ENCODE peak calls at places on chromosomes 1 and 21, in four cellular contexts. One of them, this sample, is unnamed. For H3K4me1, the result is how much of the 10 kb centered on the place peaks cover.

GRCh38 chr1:181089017-181089776 is 697 bp downstream of the IER5 start:
- DNase-seq in GM23248: peak
- DNase-seq in neuronal stem cell: no peak
- DNase-seq in fibroblast of lung: peak
- DNase-seq in this sample: no peak

GRCh38 chr1:11281518-11282331 is 8.7 kb downstream of the UBIAD1 start:
- DNase-seq in GM23248: peak
- DNase-seq in neuronal stem cell: no peak
- DNase-seq in fibroblast of lung: peak
- DNase-seq in this sample: no peak

GRCh38 chr1:27031235-27032118 is 18.8 kb upstream of the TENT5B start:
- DNase-seq in GM23248: peak
- DNase-seq in neuronal stem cell: no peak
- DNase-seq in fibroblast of lung: peak
- DNase-seq in this sample: peak

GRCh38 chr1:57770772-57771171 is 346.9 kb upstream of the DAB1 start:
- DNase-seq in GM23248: peak
- DNase-seq in neuronal stem cell: no peak
- DNase-seq in fibroblast of lung: peak
- DNase-seq in this sample: peak

GRCh38 chr21:34875830-34876229 is 173.3 kb downstream of the RUNX1 start:
- DNase-seq in neuronal stem cell: no peak
- DNase-seq in GM23248: no peak
- DNase-seq in fibroblast of lung: no peak
- DNase-seq in this sample: no peak

GRCh38 chr1:200411406-200412257 is 1.8 kb upstream of the ZNF281 start:
- DNase-seq in neuronal stem cell: no peak
- DNase-seq in GM23248: no peak
- DNase-seq in fibroblast of lung: no peak
- DNase-seq in this sample: no peak

GRCh38 chr1:36034692-36035091 is 49.2 kb upstream of the TEKT2 start:
- DNase-seq in fibroblast of lung: peak
- DNase-seq in neuronal stem cell: no peak
- DNase-seq in GM23248: peak
- DNase-seq in this sample: peak

GRCh38 chr1:12414444-12415238 is 184.8 kb downstream of the VPS13D start:
- DNase-seq in neuronal stem cell: no peak
- DNase-seq in GM23248: no peak
- DNase-seq in fibroblast of lung: no peak
- DNase-seq in this sample: no peak

GRCh38 chr1:233412812-233413211 is 85.3 kb downstream of the MAP3K21 start:
- DNase-seq in neuronal stem cell: no peak
- DNase-seq in fibroblast of lung: peak
- DNase-seq in GM23248: peak
- DNase-seq in this sample: peak

GRCh38 chr1:19705464-19705863 is 40.8 kb downstream of the HTR6 start:
- DNase-seq in fibroblast of lung: no peak
- DNase-seq in GM23248: no peak
- DNase-seq in neuronal stem cell: no peak
- DNase-seq in this sample: no peak

GRCh38 chr1:1291611-1292441 is 11.6 kb downstream of the SCNN1D start:
- DNase-seq in GM23248: peak
- DNase-seq in neuronal stem cell: no peak
- DNase-seq in fibroblast of lung: peak
- DNase-seq in this sample: peak

GRCh38 chr1:160158031-160158430 is 6.6 kb downstream of the ATP1A4 start:
- DNase-seq in neuronal stem cell: no peak
- DNase-seq in fibroblast of lung: no peak
- DNase-seq in GM23248: no peak
- DNase-seq in this sample: no peak

GRCh38 chr1:159854693-159855192 is 7.7 kb downstream of the VSIG8 start:
- DNase-seq in fibroblast of lung: peak
- DNase-seq in neuronal stem cell: no peak
- DNase-seq in GM23248: peak
- DNase-seq in this sample: peak

GRCh38 chr1:147726161-147726560 is 34.2 kb downstream of the GJA5 start:
- DNase-seq in neuronal stem cell: no peak
- DNase-seq in fibroblast of lung: no peak
- DNase-seq in GM23248: no peak
- DNase-seq in this sample: no peak

GRCh38 chr1:176850871-176851270 is 313.6 kb downstream of the ASTN1 start:
- DNase-seq in fibroblast of lung: no peak
- DNase-seq in neuronal stem cell: no peak
- DNase-seq in GM23248: no peak
- DNase-seq in this sample: peak

GRCh38 chr1:179955318-179955638 is 668 bp downstream of the CEP350 start:
- DNase-seq in neuronal stem cell: no peak
- DNase-seq in GM23248: no peak
- DNase-seq in fibroblast of lung: peak
- DNase-seq in this sample: peak

GRCh38 chr1:8317647-8318360 is at the start of gene SLC45A1:
- DNase-seq in GM23248: peak
- DNase-seq in fibroblast of lung: peak
- DNase-seq in neuronal stem cell: peak
- DNase-seq in this sample: peak

GRCh38 chr1:8321612-8322011 is 3.7 kb downstream of the SLC45A1 start:
- DNase-seq in fibroblast of lung: no peak
- DNase-seq in neuronal stem cell: no peak
- DNase-seq in GM23248: no peak
- DNase-seq in this sample: no peak

GRCh38 chr1:8315573-8316475 is 2.1 kb upstream of the SLC45A1 start:
- DNase-seq in fibroblast of lung: no peak
- DNase-seq in GM23248: peak
- DNase-seq in neuronal stem cell: no peak
- DNase-seq in this sample: no peak

GRCh38 chr1:8314346-8315280 is 3.3 kb upstream of the SLC45A1 start:
- DNase-seq in fibroblast of lung: peak
- DNase-seq in neuronal stem cell: peak
- DNase-seq in GM23248: peak
- DNase-seq in this sample: peak

DNA sequence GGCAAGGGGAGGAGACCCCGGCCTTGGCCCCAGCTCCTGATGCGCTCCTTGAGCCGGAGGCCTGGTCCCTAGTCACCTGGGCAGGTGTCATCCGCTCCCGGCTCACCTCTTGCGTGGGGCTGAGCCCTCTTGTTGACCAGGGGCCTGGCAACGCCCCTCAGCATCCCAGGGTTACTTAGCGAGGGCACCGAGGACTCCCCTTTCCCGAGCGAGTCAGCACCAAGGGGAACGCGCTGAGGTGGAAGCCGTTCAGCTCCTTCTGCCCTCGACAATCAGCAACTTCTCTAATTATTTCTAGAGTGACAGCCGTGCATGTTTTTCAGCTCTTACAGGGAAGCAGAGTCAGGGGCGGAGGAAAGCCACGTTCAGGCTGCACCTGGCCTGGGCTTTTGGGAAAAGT is 522 bp downstream of the SLC45A1 start:
- DNase-seq in GM23248: peak
- DNase-seq in fibroblast of lung: no peak
- DNase-seq in neuronal stem cell: no peak
- DNase-seq in this sample: no peak
- H3K9ac ChIP-seq in GM23248: peak
- H3K9ac ChIP-seq in fibroblast of lung: peak
- H3K9ac ChIP-seq in neuronal stem cell: peak
- H3K9ac ChIP-seq in this sample: no peak

GRCh38 chr21:26126168-26126553 is 44.4 kb downstream of the APP start:
- DNase-seq in GM23248: no peak
- DNase-seq in neuronal stem cell: no peak
- DNase-seq in fibroblast of lung: no peak
- DNase-seq in this sample: no peak
- H3K4me1 ChIP-seq in GM23248: under half
- H3K4me1 ChIP-seq in neuronal stem cell: under half
- H3K4me1 ChIP-seq in fibroblast of lung: under half
- H3K4me1 ChIP-seq in this sample: under half

GRCh38 chr1:109775408-109775807 is 11.7 kb upstream of the EPS8L3 start:
- DNase-seq in GM23248: peak
- DNase-seq in fibroblast of lung: peak
- DNase-seq in neuronal stem cell: no peak
- DNase-seq in this sample: no peak

GRCh38 chr1:109773203-109773899 is 9.6 kb upstream of the EPS8L3 start:
- DNase-seq in GM23248: peak
- DNase-seq in fibroblast of lung: peak
- DNase-seq in neuronal stem cell: peak
- DNase-seq in this sample: peak

GRCh38 chr1:109771712-109772657 is 8.3 kb upstream of the EPS8L3 start:
- DNase-seq in neuronal stem cell: no peak
- DNase-seq in GM23248: no peak
- DNase-seq in fibroblast of lung: no peak
- DNase-seq in this sample: no peak

GRCh38 chr1:109772658-109773202 is 9.0 kb upstream of the EPS8L3 start:
- DNase-seq in GM23248: no peak
- DNase-seq in fibroblast of lung: no peak
- DNase-seq in neuronal stem cell: no peak
- DNase-seq in this sample: no peak

DNA sequence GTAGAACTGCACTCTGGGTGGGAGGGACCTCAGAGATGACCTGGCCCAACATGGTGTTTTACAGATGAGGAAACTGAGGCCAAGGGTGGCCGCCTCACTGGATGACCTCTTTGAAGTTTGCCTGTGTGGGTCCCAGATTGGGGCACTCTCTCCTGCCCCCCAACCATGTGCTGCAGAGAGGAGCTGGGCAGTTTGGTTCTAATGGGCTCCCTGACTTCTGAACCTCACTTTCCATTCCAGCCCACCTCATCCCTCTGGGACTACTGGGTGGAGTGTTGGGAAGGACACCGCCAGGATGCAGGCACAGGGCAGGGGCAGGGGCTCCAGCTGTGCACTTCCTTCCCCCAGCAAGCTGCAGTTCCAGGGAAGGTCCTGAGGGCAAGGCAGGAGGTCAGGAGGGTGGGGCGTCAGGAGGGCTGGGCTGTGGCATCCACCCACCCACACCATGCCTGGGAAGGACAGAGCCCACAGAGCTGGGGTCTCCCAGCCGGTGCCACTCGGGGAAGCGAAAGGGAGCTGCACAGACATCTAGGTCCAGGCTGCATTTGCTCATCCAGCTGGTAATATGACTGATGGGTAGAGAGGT is 10.3 kb upstream of the EPS8L3 start:
- DNase-seq in fibroblast of lung: no peak
- DNase-seq in GM23248: no peak
- DNase-seq in neuronal stem cell: no peak
- DNase-seq in this sample: no peak
- H3K9ac ChIP-seq in fibroblast of lung: no peak
- H3K9ac ChIP-seq in GM23248: no peak
- H3K9ac ChIP-seq in neuronal stem cell: peak
- H3K9ac ChIP-seq in this sample: no peak

GRCh38 chr1:31642366-31642765 is 2.3 kb downstream of the PEF1 start:
- DNase-seq in GM23248: no peak
- DNase-seq in neuronal stem cell: no peak
- DNase-seq in fibroblast of lung: no peak
- DNase-seq in this sample: no peak

GRCh38 chr1:31637915-31638673 is 6.6 kb downstream of the PEF1 start:
- DNase-seq in GM23248: no peak
- DNase-seq in fibroblast of lung: no peak
- DNase-seq in neuronal stem cell: no peak
- DNase-seq in this sample: peak

GRCh38 chr1:31640179-31640578 is 4.5 kb downstream of the PEF1 start:
- DNase-seq in GM23248: no peak
- DNase-seq in fibroblast of lung: no peak
- DNase-seq in neuronal stem cell: no peak
- DNase-seq in this sample: no peak

GRCh38 chr1:31640964-31641363 is 3.7 kb downstream of the PEF1 start:
- DNase-seq in GM23248: no peak
- DNase-seq in neuronal stem cell: no peak
- DNase-seq in fibroblast of lung: no peak
- DNase-seq in this sample: no peak

GRCh38 chr1:31639543-31639942 is 5.1 kb downstream of the PEF1 start:
- DNase-seq in GM23248: peak
- DNase-seq in fibroblast of lung: peak
- DNase-seq in neuronal stem cell: no peak
- DNase-seq in this sample: peak
- H3K4me1 ChIP-seq in GM23248: under half
- H3K4me1 ChIP-seq in fibroblast of lung: under half
- H3K4me1 ChIP-seq in neuronal stem cell: under half
- H3K4me1 ChIP-seq in this sample: under half

GRCh38 chr1:52602328-52603300 is at the start of gene GPX7:
- DNase-seq in fibroblast of lung: peak
- DNase-seq in GM23248: peak
- DNase-seq in neuronal stem cell: no peak
- DNase-seq in this sample: no peak

GRCh38 chr1:52603301-52603675 is 1.1 kb downstream of the GPX7 start:
- DNase-seq in neuronal stem cell: no peak
- DNase-seq in GM23248: peak
- DNase-seq in fibroblast of lung: no peak
- DNase-seq in this sample: no peak

GRCh38 chr1:52601519-52601918 is 652 bp upstream of the GPX7 start:
- DNase-seq in fibroblast of lung: no peak
- DNase-seq in GM23248: no peak
- DNase-seq in neuronal stem cell: no peak
- DNase-seq in this sample: no peak

GRCh38 chr1:52600533-52601179 is 1.5 kb upstream of the GPX7 start:
- DNase-seq in GM23248: no peak
- DNase-seq in fibroblast of lung: no peak
- DNase-seq in neuronal stem cell: no peak
- DNase-seq in this sample: no peak

GRCh38 chr1:52601976-52602327 is 219 bp upstream of the GPX7 start:
- DNase-seq in neuronal stem cell: no peak
- DNase-seq in GM23248: no peak
- DNase-seq in fibroblast of lung: peak
- DNase-seq in this sample: no peak
- H3K9ac ChIP-seq in neuronal stem cell: peak
- H3K9ac ChIP-seq in GM23248: peak
- H3K9ac ChIP-seq in fibroblast of lung: peak
- H3K9ac ChIP-seq in this sample: no peak

DNA sequence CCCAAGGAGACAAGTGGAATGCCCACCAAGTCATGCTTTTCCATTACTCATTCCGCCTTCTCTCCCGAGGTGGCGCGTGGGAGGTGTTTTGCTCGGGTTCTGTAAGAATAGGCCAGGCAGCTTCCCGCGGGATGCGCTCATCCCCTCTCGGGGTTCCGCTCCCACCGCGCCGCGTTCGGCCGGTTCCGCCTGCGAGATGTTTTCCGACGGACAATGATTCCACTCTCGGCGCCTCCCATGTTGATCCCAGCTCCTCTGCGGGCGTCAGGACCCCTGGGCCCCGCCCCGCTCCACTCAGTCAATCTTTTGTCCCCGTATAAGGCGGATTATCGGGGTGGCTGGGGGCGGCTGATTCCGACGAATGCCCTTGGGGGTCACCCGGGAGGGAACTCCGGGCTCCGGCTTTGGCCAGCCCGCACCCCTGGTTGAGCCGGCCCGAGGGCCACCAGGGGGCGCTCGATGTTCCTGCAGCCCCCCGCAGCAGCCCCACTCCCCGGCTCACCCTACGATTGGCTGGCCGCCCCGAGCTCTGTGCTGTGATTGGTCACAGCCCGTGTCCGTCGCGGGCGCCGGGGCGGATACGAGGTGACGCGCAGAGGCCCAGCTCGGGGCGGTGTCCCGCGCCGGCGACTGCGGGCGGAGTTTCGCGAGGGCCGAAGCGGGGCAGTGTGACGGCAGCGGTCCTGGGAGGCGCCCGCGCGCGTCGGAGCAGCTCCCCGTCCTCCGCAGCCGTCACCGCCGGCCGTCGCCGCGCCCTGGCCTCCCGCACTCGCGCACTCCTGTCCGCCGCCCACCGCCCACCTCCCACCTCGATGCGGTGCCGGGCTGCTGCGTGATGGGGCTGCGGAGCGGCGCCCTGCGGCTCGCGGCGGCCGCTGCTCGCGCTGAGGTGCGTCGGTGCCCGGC is at the start of gene KIF1B:
- DNase-seq in GM23248: peak
- DNase-seq in fibroblast of lung: peak
- DNase-seq in neuronal stem cell: peak
- DNase-seq in this sample: peak
- H3K4me1 ChIP-seq in GM23248: under half
- H3K4me1 ChIP-seq in fibroblast of lung: under half
- H3K4me1 ChIP-seq in neuronal stem cell: under half
- H3K4me1 ChIP-seq in this sample: under half

This sample was measured in mammary epithelial cell.